ENCODE peak calls at places on chromosomes 13 and 19, in four cellular contexts. B is SK-N-MC; M is activated CD4-positive, alpha-beta T cell treated with anti-CD3 and anti-CD28 coated beads, Interleukin-2, amount 50 U/mL, for 24 hours; P is T-helper 17 cell. O is an unnamed sample.

GRCh38 chr19:55005684-55006488 is 32.2 kb downstream of the GP6 start:
- DNase-seq in B (peak; percentile 90), M (peak; percentile 59), P (peak; percentile 37), O (peak; percentile 83)

GRCh38 chr19:32337176-32337808 is 8.1 kb upstream of the ZNF507 start:
- DNase-seq in P (no peak), B (no peak), M (no peak), O (no peak)

GRCh38 chr19:3526507-3527244 is 12.3 kb upstream of the TEKTIP1 start:
- DNase-seq in P (no peak), M (no peak), B (no peak), O (no peak)

GRCh38 chr19:46990998-46991676 is 28.5 kb upstream of the NPAS1 start:
- DNase-seq in P (peak; percentile 46), M (peak; percentile 42), B (peak; percentile 80), O (peak; percentile 86)

GRCh38 chr19:39110263-39110967 is 15.2 kb upstream of the PAK4 start:
- DNase-seq in B (no peak), P (peak; percentile 67), M (peak; percentile 58), O (peak; percentile 55)

GRCh38 chr19:2561895-2562294 is 86.0 kb downstream of the GADD45B start:
- DNase-seq in B (no peak), P (peak; percentile 54), M (peak; percentile 55), O (no peak)

GRCh38 chr19:8611391-8611883 is 922 bp upstream of the ADAMTS10 start:
- DNase-seq in B (no peak), P (no peak), M (no peak), O (no peak)

GRCh38 chr19:34255546-34255945 is 1.2 kb downstream of the GARRE1 start:
- DNase-seq in B (no peak), P (no peak), M (no peak), O (no peak)

GRCh38 chr13:20099319-20099718 is 61.5 kb downstream of the GJA3 start:
- DNase-seq in M (no peak), P (no peak), B (no peak), O (peak; percentile 91)

GRCh38 chr13:113509989-113510388 is 19.5 kb upstream of the DCUN1D2 start:
- DNase-seq in M (no peak), B (no peak), P (no peak), O (no peak)

GRCh38 chr13:77529501-77529840 is 6.0 kb upstream of the SCEL start:
- DNase-seq in P (no peak), B (no peak), M (no peak), O (no peak)

GRCh38 chr13:30276178-30276577 is 31.2 kb downstream of the KATNAL1 start:
- DNase-seq in M (no peak), B (no peak), P (no peak), O (no peak)

GRCh38 chr13:80337011-80337688 is 3.8 kb downstream of the SPRY2 start:
- DNase-seq in B (no peak), P (no peak), M (no peak), O (no peak)

GRCh38 chr13:112822851-112823250 is 133.0 kb downstream of the ATP11A start:
- DNase-seq in M (no peak), B (no peak), P (no peak), O (no peak)

GRCh38 chr19:57351867-57352266 is 796 bp downstream of the ZNF304 start:
- DNase-seq in M (no peak), P (no peak), B (no peak), O (no peak)

GRCh38 chr19:2475018-2475701 is 767 bp upstream of the GADD45B start:
- DNase-seq in B (no peak), M (peak; percentile 58), P (peak; percentile 32), O (no peak)

GRCh38 chr13:42370229-42370628 is 98.3 kb downstream of the AKAP11 start:
- DNase-seq in P (no peak), B (no peak), M (no peak), O (no peak)

GRCh38 chr13:113125506-113126264 is 3.1 kb downstream of the F10 start:
- DNase-seq in P (no peak), M (no peak), B (no peak), O (no peak)

GRCh38 chr13:30222253-30222652 is 85.1 kb downstream of the KATNAL1 start:
- DNase-seq in P (no peak), B (no peak), M (no peak), O (no peak)

GRCh38 chr13:30381049-30381448 is 41.2 kb upstream of the UBE2L5 start:
- DNase-seq in M (no peak), B (no peak), P (no peak), O (no peak)

GRCh38 chr19:616732-617526 is 16.4 kb downstream of the POLRMT start:
- DNase-seq in P (no peak), M (no peak), B (no peak), O (no peak)

GRCh38 chr13:39185326-39185725 is 147.1 kb downstream of the NHLRC3 start:
- DNase-seq in B (no peak), M (no peak), P (no peak), O (no peak)

GRCh38 chr13:50891206-50891605 is 18.4 kb upstream of the RNASEH2B start:
- DNase-seq in M (no peak), P (no peak), B (no peak), O (no peak)

O was measured in H9.